ENCODE peak calls at places on chromosomes 4 and X, in six cellular contexts. Q is GM12891, R is HCT116, K is transverse colon, E is upper lobe of left lung, I is breast epithelium. J is an unnamed sample.

GRCh38 chrX:141791856-141792255 is 46.3 kb upstream of the MAGEC3 start:
- DNase-seq in R (no peak), Q (no peak), E (no peak), I (no peak), K (no peak), J (no peak)

GRCh38 chr4:108193891-108194672 is 25.4 kb upstream of the LEF1 start:
- DNase-seq in E (no peak), K (no peak), Q (no peak), R (no peak), I (no peak), J (no peak)

GRCh38 chr4:38069271-38069760 is 109.1 kb downstream of the PTTG2 start:
- DNase-seq in E (no peak), I (no peak), R (no peak), Q (peak), K (peak), J (no peak)

GRCh38 chr4:131613824-131614216 is 1535.3 kb upstream of the PCDH10 start:
- DNase-seq in Q (no peak), E (no peak), R (no peak), K (no peak), I (no peak), J (no peak)

GRCh38 chr4:95178938-95179337 is 369.8 kb downstream of the UNC5C start:
- DNase-seq in E (no peak), R (no peak), Q (no peak), I (no peak), K (no peak), J (no peak)

GRCh38 chr4:81491943-81492342 is 20.2 kb upstream of the RASGEF1B start:
- DNase-seq in Q (no peak), R (no peak), K (no peak), I (no peak), E (no peak), J (no peak)

GRCh38 chr4:40194602-40195161 is 2.1 kb upstream of the RHOH start:
- DNase-seq in K (peak), I (peak), Q (no peak), R (no peak), E (no peak), J (no peak)

GRCh38 chrX:11137543-11138139 is 26.5 kb downstream of the HCCS start:
- DNase-seq in R (peak), I (no peak), E (no peak), K (no peak), Q (no peak), J (no peak)

GRCh38 chr4:7960790-7961655 is 21.4 kb upstream of the AFAP1 start:
- DNase-seq in K (no peak), I (peak), E (no peak), R (no peak), Q (no peak), J (no peak)

GRCh38 chrX:49842603-49843002 is 13.5 kb downstream of the PAGE4 start:
- DNase-seq in R (no peak), K (no peak), I (no peak), Q (no peak), E (no peak), J (no peak)

GRCh38 chrX:39816871-39817731 is 280.7 kb downstream of the BCOR start:
- DNase-seq in R (no peak), K (no peak), E (no peak), I (no peak), Q (no peak), J (no peak)

GRCh38 chr4:154120690-154121089 is 331.8 kb upstream of the SFRP2 start:
- DNase-seq in I (no peak), K (no peak), E (no peak), R (no peak), Q (no peak), J (no peak)

DNA sequence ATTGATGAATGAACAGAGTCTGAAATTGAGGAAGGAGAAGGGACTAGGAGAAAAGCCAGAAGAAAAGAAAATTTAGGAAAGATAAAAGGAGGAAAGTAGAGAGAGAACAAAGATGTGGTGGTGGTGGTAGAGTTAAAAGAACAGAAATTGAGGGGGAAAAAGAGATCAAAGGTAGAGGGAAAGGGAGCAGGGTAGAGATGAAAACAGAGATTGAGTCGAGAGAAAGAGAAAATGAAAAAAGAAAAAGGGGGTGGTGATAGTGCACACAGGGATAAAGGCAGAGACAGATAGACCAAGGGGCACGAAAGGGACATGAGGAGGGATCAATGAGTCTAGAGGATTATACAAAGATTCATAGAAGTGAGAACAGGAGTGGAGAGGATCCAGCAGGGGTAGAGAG is 3.9 kb downstream of the ALAS2 start:
- DNase-seq in R (no peak), Q (no peak), I (no peak), E (no peak), K (no peak), J (no peak)
- TF ChIP-seq POLR2AphosphoS5 in R (no peak), Q (no peak), I (no peak), E (no peak), K (no peak), J (no peak)

GRCh38 chr4:74331252-74331651 is 23.0 kb downstream of the EPGN start:
- DNase-seq in Q (no peak), I (no peak), K (no peak), E (no peak), R (no peak), J (no peak)
- TF ChIP-seq POLR2A in Q (no peak), I (no peak), K (no peak), E (no peak), R (no peak), J (no peak)

DNA sequence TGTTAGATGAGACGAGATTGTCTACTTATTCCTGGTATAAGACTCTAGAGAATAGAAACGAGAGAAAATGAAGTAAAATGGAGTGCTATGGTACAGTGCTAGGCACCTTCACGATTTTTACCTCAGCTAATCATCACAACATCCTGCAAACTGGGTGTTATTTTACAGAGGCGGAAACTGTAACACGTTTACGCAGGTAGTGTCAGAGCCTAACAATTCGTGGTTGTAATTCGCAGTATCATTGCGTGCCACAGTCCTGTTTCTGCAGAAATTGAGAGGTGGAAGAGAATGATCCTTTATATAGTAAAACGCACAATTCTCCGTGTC is 383 bp upstream of the TBC1D19 start:
- DNase-seq in I (no peak), Q (no peak), K (no peak), R (no peak), E (no peak), J (peak)
- TF ChIP-seq POLR2AphosphoS5 in I (no peak), Q (no peak), K (no peak), R (no peak), E (no peak), J (no peak)

GRCh38 chr4:82746705-82747567 is 51.7 kb downstream of the SCD5 start:
- DNase-seq in I (no peak), K (no peak), R (no peak), E (no peak), Q (no peak), J (no peak)
- TF ChIP-seq POLR2A in I (no peak), K (no peak), R (no peak), E (no peak), Q (no peak), J (no peak)

J was measured in GM12892.